ENCODE peak calls at places on chromosome 15, in six cellular contexts. W is B cell, Q is MV-4-11, A is endothelial cell, F is HEK293T, Y is fibroblast of mammary gland. M is an unnamed sample.

GRCh38 chr15:71128939-71129562 is 13.8 kb downstream of the THSD4 start:
- DNase-seq in F (no peak), Q (no peak), A (no peak), W (no peak), Y (no peak), M (no peak)

GRCh38 chr15:63258658-63259057 is 18.7 kb upstream of the APH1B start:
- DNase-seq in A (no peak), W (no peak), Q (no peak), Y (peak), F (no peak), M (no peak)

GRCh38 chr15:73989001-73989798 is 2.9 kb downstream of the STOML1 start:
- DNase-seq in W (no peak), A (no peak), Y (peak), Q (peak), F (no peak), M (no peak)

GRCh38 chr15:99447497-99448371 is 118.0 kb upstream of the MEF2A start:
- DNase-seq in W (no peak), Q (no peak), F (no peak), A (no peak), Y (no peak), M (peak)

GRCh38 chr15:29680806-29681485 is 141.3 kb downstream of the TJP1 start:
- DNase-seq in A (no peak), F (no peak), Y (no peak), W (no peak), Q (no peak), M (no peak)

GRCh38 chr15:45402955-45403892 is 24.9 kb upstream of the GATM start:
- DNase-seq in W (peak), A (peak), F (peak), Q (peak), Y (peak), M (no peak)

GRCh38 chr15:67548862-67549651 is 6.6 kb downstream of the MAP2K5 start:
- DNase-seq in W (no peak), F (peak), Y (no peak), A (no peak), Q (peak), M (peak)

GRCh38 chr15:71055461-71055860 is 59.8 kb upstream of the THSD4 start:
- DNase-seq in Q (no peak), Y (peak), W (no peak), F (no peak), A (no peak), M (no peak)

GRCh38 chr15:40870716-40871115 is 3.3 kb downstream of the RHOV start:
- DNase-seq in F (no peak), Y (no peak), A (no peak), W (no peak), Q (no peak), M (no peak)

GRCh38 chr15:96342611-96343528 is 12.4 kb downstream of the NR2F2 start:
- DNase-seq in Q (no peak), Y (peak), F (no peak), A (peak), W (no peak), M (no peak)

GRCh38 chr15:43134157-43134637 is 811 bp downstream of the TMEM62 start:
- DNase-seq in F (no peak), W (peak), A (no peak), Y (no peak), Q (no peak), M (no peak)

GRCh38 chr15:58522391-58522790 is 90.6 kb downstream of the LIPC start:
- DNase-seq in Y (no peak), W (no peak), F (no peak), A (no peak), Q (no peak), M (no peak)

GRCh38 chr15:40906101-40906946 is 12.1 kb downstream of the VPS18 start:
- DNase-seq in W (peak), F (peak), Q (peak), Y (peak), A (peak), M (no peak)

GRCh38 chr15:52148409-52148808 is 35.8 kb upstream of the BCL2L10 start:
- DNase-seq in W (no peak), Y (no peak), A (no peak), F (no peak), Q (no peak), M (no peak)

GRCh38 chr15:70492240-70493177 is 270.8 kb downstream of the UACA start:
- DNase-seq in A (no peak), Q (peak), Y (peak), F (no peak), W (peak), M (no peak)

GRCh38 chr15:88066758-88067157 is 189.8 kb downstream of the NTRK3 start:
- DNase-seq in F (no peak), W (no peak), A (no peak), Q (no peak), Y (no peak), M (no peak)

GRCh38 chr15:45234562-45235235 is 17.3 kb upstream of the SLC28A2 start:
- DNase-seq in F (no peak), Q (no peak), A (no peak), W (no peak), Y (no peak), M (no peak)

GRCh38 chr15:72599855-72600464 is 54.5 kb upstream of the GOLGA6B start:
- DNase-seq in W (peak), F (peak), A (peak), Q (peak), Y (peak), M (peak)

GRCh38 chr15:72005483-72005882 is 112.5 kb downstream of the MYO9A start:
- DNase-seq in W (no peak), F (no peak), Y (no peak), A (no peak), Q (no peak), M (no peak)

GRCh38 chr15:70974004-70974832 is 81.6 kb downstream of the LRRC49 start:
- DNase-seq in Q (peak), F (peak), Y (peak), W (no peak), A (no peak), M (peak)